ENCODE peak calls at places on chromosomes 5 and 9, in ten cellular contexts. V is colonic mucosa; K is fibroblast of lung; J is stimulated activated CD4-positive, alpha-beta T cell treated with anti-CD3 and anti-CD28 coated beads, Interleukin-12 subunit alpha, Interleukin-12 subunit beta, amount 100 ng/mL, for 4 hours; I is H54; L is cardiac muscle cell; O is NCI-H1092; A is HTR-8/SVneo; E is effector memory CD8-positive, alpha-beta T cell; P is mucosa of gallbladder. M is an unnamed sample.

GRCh38 chr5:82620957-82621600 is 342.9 kb upstream of the RPS23 start:
- DNase-seq in V (no peak), K (peak; percentile 89), J (no peak), I (no peak), L (no peak), O (no peak), A (no peak), E (no peak), P (no peak), M (no peak)

GRCh38 chr5:76944638-76945037 is 8.2 kb upstream of the CRHBP start:
- DNase-seq in V (no peak), K (peak; percentile 59), J (no peak), I (no peak), L (no peak), O (no peak), A (no peak), E (no peak), P (no peak), M (no peak)

GRCh38 chr9:128523199-128523925 is 18.8 kb downstream of the GLE1 start:
- DNase-seq in V (no peak), K (peak; percentile 55), J (no peak), I (no peak), L (no peak), O (peak; percentile 77), A (no peak), E (no peak), P (no peak), M (no peak)

GRCh38 chr5:90909091-90909503 is 350.5 kb downstream of the ADGRV1 start:
- DNase-seq in V (no peak), K (peak; percentile 28), J (no peak), I (no peak), L (no peak), O (no peak), A (no peak), E (no peak), P (no peak), M (no peak)

GRCh38 chr5:416636-416960 is 26.4 kb upstream of the EXOC3 start:
- DNase-seq in V (no peak), K (no peak), J (no peak), I (no peak), L (no peak), O (no peak), A (no peak), E (no peak), P (no peak), M (no peak)

GRCh38 chr5:67619636-67620035 is 423.0 kb upstream of the CD180 start:
- DNase-seq in V (no peak), K (no peak), J (no peak), I (no peak), L (no peak), O (no peak), A (no peak), E (no peak), P (no peak), M (no peak)

GRCh38 chr5:90802695-90803317 is 244.2 kb downstream of the ADGRV1 start:
- DNase-seq in V (peak; percentile 27), K (peak; percentile 25), J (no peak), I (peak; percentile 24), L (peak; percentile 57), O (no peak), A (peak; percentile 21), E (no peak), P (no peak), M (no peak)

GRCh38 chr9:129981180-129981907 is 61.6 kb downstream of the FNBP1 start:
- DNase-seq in V (no peak), K (peak; percentile 64), J (no peak), I (no peak), L (no peak), O (no peak), A (no peak), E (no peak), P (peak; percentile 81), M (no peak)

GRCh38 chr5:180135128-180135955 is 63.8 kb upstream of the RNF130 start:
- DNase-seq in V (peak; percentile 12), K (peak; percentile 87), J (no peak), I (peak; percentile 97), L (no peak), O (no peak), A (peak; percentile 71), E (no peak), P (no peak), M (peak; percentile 73)

GRCh38 chr9:133707065-133707760 is 30.9 kb downstream of the SARDH start:
- DNase-seq in V (no peak), K (peak; percentile 77), J (no peak), I (no peak), L (no peak), O (no peak), A (no peak), E (no peak), P (no peak), M (peak; percentile 56)

GRCh38 chr5:100430268-100430900 is 104.8 kb upstream of the FAM174A start:
- DNase-seq in V (peak; percentile 55), K (peak; percentile 25), J (peak; percentile 30), I (peak; percentile 7), L (peak; percentile 73), O (no peak), A (peak; percentile 2), E (peak; percentile 32), P (peak; percentile 53), M (no peak)

GRCh38 chr9:3008091-3008490 is 164.2 kb upstream of the PUM3 start:
- DNase-seq in V (no peak), K (no peak), J (no peak), I (no peak), L (no peak), O (no peak), A (peak; percentile 19), E (no peak), P (no peak), M (no peak)

GRCh38 chr9:120289091-120289490 is 290.9 kb downstream of the CDK5RAP2 start:
- DNase-seq in V (no peak), K (peak; percentile 11), J (no peak), I (no peak), L (no peak), O (no peak), A (no peak), E (no peak), P (no peak), M (no peak)

GRCh38 chr5:56269216-56269927 is 36.2 kb upstream of the ANKRD55 start:
- DNase-seq in V (no peak), K (peak; percentile 37), J (no peak), I (no peak), L (peak; percentile 68), O (no peak), A (peak; percentile 46), E (no peak), P (no peak), M (no peak)

GRCh38 chr9:105067895-105068580 is 140.1 kb upstream of the ABCA1 start:
- DNase-seq in V (no peak), K (peak; percentile 89), J (no peak), I (no peak), L (no peak), O (no peak), A (no peak), E (no peak), P (no peak), M (no peak)

GRCh38 chr9:23123048-23123632 is 676.5 kb downstream of the DMRTA1 start:
- DNase-seq in V (no peak), K (peak; percentile 33), J (no peak), I (no peak), L (peak; percentile 66), O (no peak), A (peak; percentile 1), E (no peak), P (peak; percentile 13), M (peak; percentile 39)

GRCh38 chr5:148765061-148765460 is 61.4 kb upstream of the ADRB2 start:
- DNase-seq in V (no peak), K (no peak), J (no peak), I (no peak), L (no peak), O (no peak), A (no peak), E (no peak), P (no peak), M (no peak)

GRCh38 chr5:177035982-177036381 is 13.5 kb downstream of the ZNF346 start:
- DNase-seq in V (no peak), K (peak; percentile 31), J (no peak), I (no peak), L (no peak), O (no peak), A (no peak), E (no peak), P (no peak), M (no peak)

GRCh38 chr5:147578228-147579024 is 68.6 kb upstream of the DPYSL3 start:
- DNase-seq in V (no peak), K (peak; percentile 69), J (no peak), I (peak; percentile 9), L (peak; percentile 63), O (peak; percentile 8), A (peak; percentile 45), E (no peak), P (no peak), M (no peak)

GRCh38 chr9:126515001-126515872 is 98.5 kb upstream of the LMX1B start:
- DNase-seq in V (no peak), K (no peak), J (no peak), I (no peak), L (no peak), O (no peak), A (no peak), E (no peak), P (no peak), M (peak; percentile 47)

GRCh38 chr5:6347165-6347564 is 31.2 kb downstream of the MED10 start:
- DNase-seq in V (no peak), K (no peak), J (no peak), I (no peak), L (no peak), O (no peak), A (no peak), E (no peak), P (no peak), M (no peak)

GRCh38 chr5:109450129-109450877 is 40.5 kb upstream of the PJA2 start:
- DNase-seq in V (no peak), K (no peak), J (no peak), I (no peak), L (no peak), O (no peak), A (no peak), E (no peak), P (no peak), M (no peak)

GRCh38 chr5:146753618-146754123 is 124.9 kb downstream of the PPP2R2B start:
- DNase-seq in V (no peak), K (no peak), J (no peak), I (no peak), L (no peak), O (no peak), A (no peak), E (no peak), P (no peak), M (no peak)

GRCh38 chr5:133421394-133421793 is 190.9 kb downstream of the FSTL4 start:
- DNase-seq in V (no peak), K (peak; percentile 17), J (no peak), I (no peak), L (peak; percentile 59), O (no peak), A (peak; percentile 45), E (no peak), P (no peak), M (no peak)

GRCh38 chr5:16704945-16705344 is 88.1 kb upstream of the RETREG1 start:
- DNase-seq in V (no peak), K (no peak), J (no peak), I (no peak), L (no peak), O (no peak), A (no peak), E (no peak), P (no peak), M (no peak)

GRCh38 chr9:137427454-137428310 is 4.5 kb downstream of the NOXA1 start:
- DNase-seq in V (no peak), K (no peak), J (no peak), I (no peak), L (no peak), O (no peak), A (no peak), E (no peak), P (no peak), M (peak; percentile 58)

GRCh38 chr5:124583469-124584350 is 162.7 kb downstream of the ZNF608 start:
- DNase-seq in V (peak; percentile 22), K (peak; percentile 92), J (peak; percentile 4), I (peak; percentile 8), L (no peak), O (no peak), A (peak; percentile 58), E (no peak), P (no peak), M (no peak)

GRCh38 chr9:93315118-93315517 is 131.2 kb downstream of the WNK2 start:
- DNase-seq in V (no peak), K (no peak), J (no peak), I (no peak), L (no peak), O (no peak), A (no peak), E (no peak), P (no peak), M (peak; percentile 15)

M was measured in upper lobe of right lung.